ENCODE peak calls at places on chromosomes 6 and 20, in nine cellular contexts. U, L, H, P, V, R, M, T and A are unnamed samples.

GRCh38 chr20:4840831-4841230 is 119.1 kb downstream of the PRND start:
- DNase-seq in P (no peak), L (no peak), V (no peak), M (no peak), H (no peak), T (no peak), R (no peak), U (no peak), A (no peak)

GRCh38 chr20:44959082-44959895 is 908 bp downstream of the TOMM34 start:
- DNase-seq in U (peak; percentile 58), R (no peak), P (peak; percentile 86), L (peak; percentile 48), V (peak; percentile 67), T (peak; percentile 69), M (peak; percentile 50), H (peak; percentile 51), A (no peak)

GRCh38 chr6:144840619-144841018 is 555.5 kb downstream of the UTRN start:
- DNase-seq in M (no peak), P (no peak), R (no peak), T (no peak), H (no peak), V (no peak), U (no peak), L (no peak), A (no peak)

GRCh38 chr20:17533396-17533795 is 2.2 kb upstream of the BFSP1 start:
- DNase-seq in H (peak; percentile 85), R (no peak), U (peak; percentile 45), P (peak; percentile 60), V (peak; percentile 71), L (peak; percentile 44), T (peak; percentile 58), M (peak; percentile 40), A (no peak)

GRCh38 chr20:20837574-20838021 is 125.2 kb upstream of the RALGAPA2 start:
- DNase-seq in P (peak; percentile 35), U (peak; percentile 38), V (peak; percentile 77), L (peak; percentile 24), M (peak; percentile 15), H (peak; percentile 59), R (no peak), T (peak; percentile 50), A (no peak)

GRCh38 chr6:132298344-132298949 is 102.8 kb downstream of the MOXD1 start:
- DNase-seq in V (peak; percentile 62), M (peak; percentile 31), H (peak; percentile 41), L (peak; percentile 31), P (peak; percentile 62), T (peak; percentile 65), R (no peak), U (peak; percentile 73), A (no peak)

GRCh38 chr20:58921564-58921963 is 59.5 kb upstream of the NELFCD start:
- DNase-seq in H (no peak), L (no peak), T (no peak), U (no peak), R (no peak), M (no peak), V (no peak), P (no peak), A (no peak)

GRCh38 chr6:19896580-19897010 is 59.4 kb downstream of the ID4 start:
- DNase-seq in V (no peak), R (no peak), P (no peak), H (no peak), L (no peak), T (no peak), U (no peak), M (peak; percentile 38), A (no peak)

GRCh38 chr6:41712651-41713103 is 22.7 kb downstream of the TFEB start:
- DNase-seq in U (no peak), T (no peak), H (peak; percentile 70), L (peak; percentile 32), V (no peak), M (no peak), P (no peak), R (no peak), A (no peak)

GRCh38 chr20:13492001-13492480 is 146.7 kb downstream of the TASP1 start:
- DNase-seq in U (peak; percentile 4), P (peak; percentile 72), L (peak; percentile 25), H (peak; percentile 31), R (no peak), V (peak; percentile 85), M (peak; percentile 83), T (no peak), A (no peak)

GRCh38 chr6:74764486-74764885 is 441.4 kb downstream of the COL12A1 start:
- DNase-seq in R (no peak), V (no peak), U (no peak), P (peak; percentile 28), H (no peak), L (no peak), T (no peak), M (no peak), A (no peak)

GRCh38 chr6:25014806-25015560 is 79.2 kb upstream of the RIPOR2 start:
- DNase-seq in V (no peak), P (peak; percentile 78), M (no peak), R (no peak), T (peak; percentile 37), U (peak; percentile 77), L (peak; percentile 71), H (peak; percentile 6), A (no peak)

GRCh38 chr20:5918856-5919633 is 31.3 kb downstream of the TRMT6 start:
- DNase-seq in T (peak; percentile 7), R (no peak), M (peak; percentile 90), U (peak; percentile 42), H (peak; percentile 56), L (peak; percentile 36), V (no peak), P (peak; percentile 44), A (no peak)

DNA sequence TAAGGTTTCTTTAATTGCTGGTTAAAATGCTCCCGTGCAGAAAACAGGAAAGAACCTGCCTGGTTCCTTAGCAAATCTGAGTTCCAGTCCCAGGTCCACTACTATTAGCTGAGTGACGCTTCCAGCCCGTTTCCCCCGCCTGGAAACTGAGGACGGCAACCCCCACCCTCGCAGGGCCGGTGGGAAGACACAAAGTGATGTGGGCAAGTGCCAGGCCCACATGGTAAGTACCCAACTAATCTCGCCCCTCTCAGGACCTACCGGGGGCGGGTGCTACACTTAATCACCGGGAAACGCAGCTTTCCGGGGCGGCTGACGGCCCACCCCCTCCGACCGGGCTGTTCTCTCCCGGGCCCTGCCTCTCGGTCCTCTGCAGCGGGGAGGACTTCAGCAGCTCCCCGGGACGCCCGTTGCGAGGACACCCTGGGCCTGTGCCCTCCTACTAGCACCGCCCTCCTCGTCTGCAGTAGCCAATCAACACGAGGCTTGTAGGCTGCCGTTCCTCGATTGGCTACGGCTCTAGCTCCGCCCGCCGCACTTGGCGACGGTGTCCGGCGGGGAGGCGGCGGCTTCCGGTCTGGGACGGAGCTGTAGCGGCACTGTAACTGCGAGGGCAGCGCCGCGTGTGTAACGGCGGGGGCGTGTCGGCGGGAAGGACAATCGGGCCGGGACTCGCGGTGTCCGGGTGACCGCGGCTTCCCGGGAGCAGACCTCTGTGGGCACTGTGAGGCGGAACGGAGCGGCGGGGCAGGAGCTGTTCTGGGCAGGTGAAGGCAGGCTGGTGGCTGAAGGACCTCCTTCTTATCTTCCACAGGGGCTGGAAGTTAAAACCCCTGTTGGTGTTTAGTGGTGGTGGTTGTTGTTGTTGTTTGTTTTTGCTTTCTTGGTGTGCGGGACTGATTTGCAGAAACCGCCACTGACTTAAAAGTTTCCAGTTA is at the start of gene ZBTB9:
- DNase-seq in L (peak; percentile 97), U (peak; percentile 95), V (peak; percentile 98), P (peak; percentile 96), M (peak; percentile 89), H (peak; percentile 93), R (peak; percentile 88), T (peak; percentile 97), A (peak; percentile 92)
- TF ChIP-seq CTCF in L (no peak), U (no peak), V (no peak), P (no peak), M (peak; percentile 4), H (no peak), R (no peak), T (no peak), A (no peak)

GRCh38 chr6:106185626-106186025 is 99.5 kb downstream of the PRDM1 start:
- DNase-seq in L (no peak), R (no peak), M (no peak), U (no peak), H (no peak), V (no peak), P (no peak), T (no peak), A (no peak)
- TF ChIP-seq CTCF in L (no peak), R (no peak), M (no peak), U (no peak), H (no peak), V (no peak), P (no peak), T (no peak), A (no peak)

DNA sequence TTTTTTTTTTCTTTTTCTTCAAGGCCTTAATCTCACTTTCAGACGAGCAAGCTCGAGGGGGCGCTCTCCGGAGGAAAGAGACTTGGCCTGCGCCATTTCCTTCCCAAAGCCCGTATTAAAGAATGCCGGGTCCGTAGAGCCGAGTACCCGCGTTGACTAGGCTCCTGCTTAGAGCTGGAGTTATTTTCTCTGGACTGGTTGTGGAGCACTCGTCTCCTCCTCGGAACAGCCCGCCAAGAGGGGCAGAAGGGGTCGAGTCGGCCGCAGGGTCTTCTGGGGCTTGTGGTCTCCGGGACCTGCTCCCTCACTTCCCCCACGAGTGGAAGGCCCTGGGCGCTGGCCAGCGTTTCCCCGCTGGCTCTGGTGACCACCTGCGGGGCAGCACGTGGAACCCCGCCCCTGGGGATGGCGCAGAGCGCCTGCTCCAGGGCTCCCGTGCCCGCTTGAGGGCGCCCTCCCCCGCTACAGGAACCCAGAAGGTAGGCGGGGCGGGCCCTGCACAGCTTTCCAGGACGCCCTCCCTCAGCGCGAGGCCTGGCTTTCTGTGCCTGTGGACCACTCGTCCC is 2.7 kb upstream of the MEI4 start:
- DNase-seq in P (no peak), H (no peak), R (peak; percentile 49), V (peak; percentile 93), L (no peak), T (peak; percentile 8), M (no peak), U (no peak), A (peak; percentile 67)
- TF ChIP-seq CTCF in P (peak; percentile 8), H (no peak), R (peak; percentile 15), V (peak; percentile 62), L (no peak), T (peak; percentile 32), M (peak; percentile 28), U (peak; percentile 66), A (peak; percentile 57)

GRCh38 chr6:169652896-169653295 is 48.9 kb downstream of the WDR27 start:
- DNase-seq in P (no peak), L (no peak), V (no peak), H (no peak), T (no peak), U (no peak), M (no peak), R (no peak), A (no peak)

GRCh38 chr6:169653691-169654090 is 48.1 kb downstream of the WDR27 start:
- DNase-seq in L (no peak), P (no peak), R (no peak), U (no peak), M (no peak), T (no peak), V (no peak), H (no peak), A (no peak)

GRCh38 chr6:169656626-169657610 is 44.9 kb downstream of the WDR27 start:
- DNase-seq in L (no peak), R (no peak), V (no peak), M (no peak), P (no peak), T (no peak), H (no peak), U (no peak), A (no peak)

GRCh38 chr6:169651498-169651897 is 50.3 kb downstream of the WDR27 start:
- DNase-seq in L (no peak), P (no peak), R (no peak), V (no peak), M (no peak), H (no peak), T (no peak), U (no peak), A (peak; percentile 27)

GRCh38 chr6:169654590-169655391 is 47.0 kb downstream of the WDR27 start:
- DNase-seq in V (no peak), T (peak; percentile 70), R (no peak), L (peak; percentile 51), M (peak; percentile 57), U (peak; percentile 55), H (peak; percentile 32), P (peak; percentile 61), A (no peak)
- TF ChIP-seq CTCF in V (no peak), T (no peak), R (no peak), L (peak; percentile 34), M (peak; percentile 55), U (peak; percentile 55), H (peak; percentile 24), P (peak; percentile 41), A (peak; percentile 32)